ENCODE peak calls at places on chromosomes 7 and 10, in ten cellular contexts. D is adrenal gland, W is GM13976, T is lower lobe of right lung, G is HFF-Myc, S is astrocyte of the cerebellum, H is cardiac muscle cell, C is BJ, P is PC-3, M is Calu3. E is an unnamed sample.
A peak's percentile ranks its signal among the peaks of the same experiment; 100 is the strongest.

GRCh38 chr10:6030940-6031339 is 31.2 kb downstream of the IL2RA start:
- DNase-seq in H (no peak), T (no peak), P (no peak), W (no peak), M (no peak), C (no peak), S (no peak), G (no peak), D (no peak), E (no peak)

GRCh38 chr10:44278669-44279337 is 106.1 kb downstream of the CXCL12 start:
- DNase-seq in D (peak; percentile 33), T (no peak), S (no peak), M (no peak), C (no peak), P (no peak), W (no peak), G (no peak), H (no peak), E (no peak)

GRCh38 chr10:78931333-78932083 is 137.3 kb upstream of the ZMIZ1 start:
- DNase-seq in P (peak; percentile 92), H (no peak), C (peak; percentile 89), W (no peak), M (no peak), T (no peak), G (peak; percentile 76), S (peak; percentile 85), D (peak; percentile 42), E (peak; percentile 83)

GRCh38 chr7:142689439-142690168 is 59.7 kb upstream of the PRSS1 start:
- DNase-seq in W (no peak), H (no peak), D (no peak), T (no peak), C (no peak), P (peak; percentile 36), G (no peak), M (no peak), S (no peak), E (no peak)

GRCh38 chr10:30052062-30052461 is 7.3 kb downstream of the JCAD start:
- DNase-seq in M (no peak), S (no peak), W (no peak), T (no peak), H (no peak), D (no peak), C (no peak), P (peak; percentile 79), G (no peak), E (no peak)

GRCh38 chr7:43586251-43586900 is 3.5 kb downstream of the STK17A start:
- DNase-seq in D (no peak), C (peak; percentile 32), S (no peak), M (no peak), G (no peak), W (no peak), H (no peak), T (no peak), P (peak; percentile 86), E (no peak)

GRCh38 chr10:8279598-8279997 is 225.1 kb downstream of the GATA3 start:
- DNase-seq in G (no peak), M (peak; percentile 24), P (peak; percentile 58), S (no peak), C (peak; percentile 7), D (no peak), W (no peak), H (no peak), T (no peak), E (peak; percentile 8)

GRCh38 chr10:129320340-129320739 is 146.7 kb upstream of the MGMT start:
- DNase-seq in S (no peak), D (no peak), H (no peak), T (no peak), M (no peak), G (no peak), W (no peak), P (no peak), C (no peak), E (no peak)

DNA sequence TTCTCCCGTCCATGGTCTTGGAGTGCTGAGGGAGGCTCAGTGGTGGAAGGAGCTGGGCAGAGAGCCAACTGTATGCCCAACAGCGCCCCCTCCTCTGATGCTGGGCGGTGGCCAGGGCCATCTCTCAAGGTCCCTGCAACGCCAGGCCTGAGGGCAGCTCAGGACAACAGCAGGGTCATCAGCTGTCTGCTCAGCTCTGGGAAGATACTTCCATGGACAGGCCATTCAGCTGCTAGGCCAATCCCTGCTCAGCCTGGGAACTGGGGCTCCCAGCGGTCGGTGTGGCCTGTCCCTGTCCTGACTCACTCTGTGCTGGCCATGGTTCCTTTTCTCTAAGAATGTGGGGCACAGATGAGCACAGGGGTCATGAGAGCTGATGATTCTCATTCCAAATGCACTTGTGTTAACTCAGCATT is 72.8 kb downstream of the ADCY1 start:
- DNase-seq in G (no peak), M (no peak), S (no peak), D (peak; percentile 90), C (no peak), T (no peak), P (no peak), W (no peak), H (peak; percentile 6), E (no peak)
- TF ChIP-seq CTCF in G (no peak), M (no peak), S (no peak), D (no peak), C (no peak), T (no peak), P (no peak), W (no peak), H (no peak), E (no peak)

GRCh38 chr10:130962240-130963051 is 349.1 kb downstream of the TCERG1L start:
- DNase-seq in T (no peak), D (no peak), S (no peak), W (no peak), C (no peak), M (no peak), H (no peak), P (no peak), G (no peak), E (no peak)

GRCh38 chr10:130963052-130963393 is 348.5 kb downstream of the TCERG1L start:
- DNase-seq in W (no peak), M (no peak), P (no peak), D (no peak), G (no peak), T (no peak), C (no peak), S (no peak), H (no peak), E (no peak)

GRCh38 chr10:130961506-130962239 is 349.8 kb downstream of the TCERG1L start:
- DNase-seq in H (no peak), S (no peak), W (no peak), T (no peak), C (no peak), M (no peak), G (no peak), P (no peak), D (no peak), E (no peak)

GRCh38 chr10:130964771-130965170 is 346.8 kb downstream of the TCERG1L start:
- DNase-seq in G (no peak), H (no peak), C (no peak), T (no peak), S (no peak), M (no peak), W (no peak), D (no peak), P (no peak), E (no peak)

DNA sequence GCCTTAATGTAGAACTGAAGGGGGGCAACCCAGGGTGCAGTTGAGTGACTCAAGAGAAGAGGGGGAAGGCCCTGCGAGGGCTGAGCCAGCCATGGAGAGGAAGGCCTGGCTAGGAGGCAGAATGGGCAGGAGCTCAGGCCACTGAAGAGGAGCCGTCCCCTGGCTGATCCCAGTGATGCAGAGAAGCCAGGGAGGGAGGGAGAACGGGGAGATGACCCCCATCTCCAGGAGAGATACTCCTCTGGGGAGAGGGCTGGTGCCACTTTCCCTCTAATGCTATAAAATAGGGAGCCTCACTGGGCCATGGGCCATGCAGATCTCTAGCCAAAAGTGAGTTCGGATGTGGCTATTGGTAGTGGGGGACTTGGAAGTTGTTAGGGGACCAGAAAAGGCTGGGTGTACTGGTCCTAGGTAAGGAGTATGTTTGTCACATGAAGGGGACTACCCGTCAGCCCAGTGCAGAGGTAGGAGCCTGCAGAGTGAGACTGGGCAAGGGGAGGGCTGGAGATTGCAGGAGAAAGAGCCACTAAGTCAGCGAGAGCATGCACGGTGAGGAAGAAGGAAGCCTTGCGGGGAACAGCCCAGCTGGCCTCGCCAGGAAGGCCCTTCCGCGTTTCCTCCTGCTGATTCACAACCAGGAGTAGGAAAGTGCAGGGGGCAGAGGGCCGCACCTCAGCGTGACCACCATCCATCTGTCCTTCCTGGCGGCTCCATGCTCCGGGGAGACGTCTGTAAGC is 347.6 kb downstream of the TCERG1L start:
- DNase-seq in C (no peak), W (no peak), S (no peak), G (no peak), M (no peak), H (no peak), D (no peak), T (no peak), P (no peak), E (no peak)
- TF ChIP-seq CTCF in C (no peak), W (no peak), S (no peak), G (no peak), M (no peak), H (no peak), D (no peak), T (no peak), P (no peak), E (no peak)

GRCh38 chr7:156764016-156764669 is 123.6 kb downstream of the RNF32 start:
- DNase-seq in S (peak; percentile 60), W (no peak), D (peak; percentile 83), P (peak; percentile 70), G (peak; percentile 36), T (peak; percentile 73), H (peak; percentile 63), M (peak; percentile 48), C (no peak), E (peak; percentile 31)
- TF ChIP-seq CTCF in S (peak; percentile 91), W (no peak), D (peak; percentile 51), P (peak; percentile 82), G (peak; percentile 67), T (peak; percentile 66), H (peak; percentile 88), M (no peak), C (peak; percentile 82), E (peak; percentile 85)

GRCh38 chr10:103983367-103983911 is 16.5 kb downstream of the SLK start:
- DNase-seq in G (no peak), M (no peak), S (no peak), C (no peak), W (peak; percentile 40), D (no peak), P (no peak), H (no peak), T (no peak), E (no peak)

GRCh38 chr10:103985726-103986125 is 18.8 kb downstream of the SLK start:
- DNase-seq in S (no peak), P (no peak), H (no peak), M (no peak), C (no peak), D (no peak), W (no peak), G (no peak), T (no peak), E (no peak)

GRCh38 chr10:103980246-103980906 is 13.4 kb downstream of the SLK start:
- DNase-seq in W (no peak), M (no peak), G (no peak), C (no peak), S (no peak), H (no peak), P (no peak), D (no peak), T (no peak), E (no peak)

GRCh38 chr10:103979530-103979929 is 12.6 kb downstream of the SLK start:
- DNase-seq in P (no peak), C (no peak), G (no peak), H (no peak), T (no peak), S (no peak), D (no peak), M (no peak), W (no peak), E (no peak)

DNA sequence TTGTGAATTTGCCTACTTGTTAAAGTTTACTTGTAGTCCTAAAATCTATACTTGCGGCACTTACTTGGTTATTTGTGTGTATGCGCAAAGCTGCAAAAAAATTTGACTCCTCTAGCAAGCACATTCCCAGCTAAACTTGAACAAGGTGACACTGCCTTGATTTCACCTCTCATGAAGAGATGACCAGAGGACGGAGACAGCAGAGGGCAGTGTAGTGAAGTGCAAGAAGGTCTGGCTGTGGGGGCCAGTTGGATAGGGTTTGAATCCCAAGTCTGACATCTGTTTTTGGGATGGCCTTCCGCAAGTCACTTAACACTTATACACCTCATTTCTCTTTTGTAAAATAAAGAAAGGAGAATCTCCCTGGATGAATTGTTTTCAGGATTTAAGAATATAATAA is 15.7 kb downstream of the SLK start:
- DNase-seq in T (no peak), S (no peak), W (no peak), P (no peak), M (peak; percentile 21), C (no peak), D (no peak), H (peak; percentile 44), G (no peak), E (no peak)
- TF ChIP-seq CTCF in T (no peak), S (peak; percentile 13), W (peak; percentile 35), P (peak; percentile 48), M (no peak), C (peak; percentile 14), D (no peak), H (peak; percentile 16), G (peak; percentile 36), E (no peak)